ENCODE peak calls at places on chromosome 21, in ten cellular contexts. N, G, W, U, P, D, A, O, X and Z are unnamed samples.

GRCh38 chr21:44394733-44395132 is 41.3 kb downstream of the TRPM2 start:
- DNase-seq in N (no peak), G (no peak), W (no peak), U (no peak), P (no peak), D (no peak), A (no peak), O (no peak), X (no peak), Z (no peak)

GRCh38 chr21:15604424-15604823 is 125.4 kb upstream of the USP25 start:
- DNase-seq in N (peak; percentile 67), G (no peak), W (no peak), U (no peak), P (no peak), D (no peak), A (no peak), O (no peak), X (no peak), Z (no peak)

GRCh38 chr21:44509539-44509938 is 30.5 kb downstream of the KRTAP10-1 start:
- DNase-seq in N (no peak), G (peak; percentile 92), W (no peak), U (peak; percentile 66), P (peak; percentile 82), D (no peak), A (no peak), O (no peak), X (no peak), Z (no peak)

GRCh38 chr21:28487455-28488070 is 505.1 kb downstream of the LTN1 start:
- DNase-seq in N (no peak), G (no peak), W (no peak), U (no peak), P (no peak), D (no peak), A (no peak), O (no peak), X (no peak), Z (no peak)

GRCh38 chr21:44029460-44030087 is 17.5 kb downstream of the TRAPPC10 start:
- DNase-seq in N (no peak), G (no peak), W (no peak), U (no peak), P (no peak), D (no peak), A (no peak), O (no peak), X (no peak), Z (no peak)

GRCh38 chr21:45769239-45769758 is 125.8 kb downstream of the PCBP3 start:
- DNase-seq in N (no peak), G (no peak), W (no peak), U (no peak), P (no peak), D (no peak), A (no peak), O (no peak), X (no peak), Z (no peak)

GRCh38 chr21:39668369-39668768 is 55.6 kb downstream of the B3GALT5 start:
- DNase-seq in N (no peak), G (no peak), W (no peak), U (no peak), P (no peak), D (no peak), A (no peak), O (no peak), X (no peak), Z (no peak)

GRCh38 chr21:30257773-30258172 is 25.0 kb downstream of the KRTAP24-1 start:
- DNase-seq in N (peak; percentile 4), G (no peak), W (no peak), U (no peak), P (no peak), D (no peak), A (peak; percentile 4), O (no peak), X (no peak), Z (no peak)

GRCh38 chr21:27275294-27275927 is 308.5 kb upstream of the ADAMTS5 start:
- DNase-seq in N (peak; percentile 35), G (no peak), W (no peak), U (no peak), P (no peak), D (no peak), A (no peak), O (no peak), X (no peak), Z (no peak)

GRCh38 chr21:41897690-41898089 is 18.5 kb upstream of the PRDM15 start:
- DNase-seq in N (no peak), G (no peak), W (no peak), U (peak; percentile 48), P (no peak), D (no peak), A (no peak), O (no peak), X (no peak), Z (peak; percentile 50)

GRCh38 chr21:36751383-36751782 is 52.5 kb downstream of the SIM2 start:
- DNase-seq in N (no peak), G (no peak), W (no peak), U (no peak), P (no peak), D (no peak), A (no peak), O (no peak), X (no peak), Z (no peak)

GRCh38 chr21:16330340-16331319 is 600.8 kb downstream of the USP25 start:
- DNase-seq in N (peak; percentile 44), G (peak; percentile 94), W (no peak), U (peak; percentile 70), P (no peak), D (no peak), A (peak; percentile 57), O (peak; percentile 25), X (peak; percentile 32), Z (no peak)

GRCh38 chr21:42614811-42615342 is 38.5 kb upstream of the PDE9A start:
- DNase-seq in N (no peak), G (no peak), W (peak; percentile 40), U (no peak), P (no peak), D (no peak), A (no peak), O (no peak), X (peak; percentile 18), Z (no peak)

GRCh38 chr21:45064618-45065399 is 9.6 kb upstream of the ADARB1 start:
- DNase-seq in N (peak; percentile 64), G (no peak), W (no peak), U (no peak), P (no peak), D (no peak), A (no peak), O (no peak), X (no peak), Z (peak; percentile 33)

GRCh38 chr21:33127154-33127893 is 57.4 kb downstream of the OLIG1 start:
- DNase-seq in N (peak; percentile 41), G (peak; percentile 47), W (peak; percentile 53), U (peak; percentile 7), P (peak; percentile 61), D (peak; percentile 24), A (peak; percentile 67), O (peak; percentile 86), X (peak; percentile 76), Z (no peak)

GRCh38 chr21:46111193-46111571 is 13.3 kb downstream of the COL6A2 start:
- DNase-seq in N (no peak), G (no peak), W (no peak), U (no peak), P (peak; percentile 10), D (peak; percentile 23), A (no peak), O (no peak), X (no peak), Z (peak; percentile 67)

GRCh38 chr21:19767546-19767945 is 1230.7 kb upstream of the NCAM2 start:
- DNase-seq in N (no peak), G (no peak), W (no peak), U (no peak), P (no peak), D (no peak), A (no peak), O (no peak), X (no peak), Z (no peak)

GRCh38 chr21:41680444-41681335 is 86.2 kb downstream of the RIPK4 start:
- DNase-seq in N (peak; percentile 45), G (peak; percentile 81), W (no peak), U (peak; percentile 15), P (no peak), D (no peak), A (peak; percentile 59), O (no peak), X (no peak), Z (no peak)

GRCh38 chr21:42237577-42237976 is 18.6 kb downstream of the ABCG1 start:
- DNase-seq in N (no peak), G (no peak), W (peak; percentile 28), U (no peak), P (no peak), D (no peak), A (no peak), O (no peak), X (peak; percentile 59), Z (no peak)

GRCh38 chr21:36104306-36105300 is 30.3 kb upstream of the CBR3 start:
- DNase-seq in N (peak; percentile 97), G (no peak), W (peak; percentile 25), U (no peak), P (peak; percentile 50), D (peak; percentile 31), A (no peak), O (peak; percentile 67), X (peak; percentile 49), Z (no peak)